ENCODE peak calls at places on chromosomes 4 and X, in eight cellular contexts. T is endothelial cell of umbilical vein, G is body of pancreas, U is IMR-90, I is ovary, M is lower leg skin, N is heart left ventricle, D is NB4. Z is an unnamed sample.

GRCh38 chrX:31706456-31706855 is 634.6 kb upstream of the FTHL17 start:
- DNase-seq in G (no peak), M (no peak), I (no peak), N (no peak), T (no peak), U (no peak), D (no peak), Z (no peak)

GRCh38 chr4:168717852-168718251 is 221.0 kb downstream of the PALLD start:
- DNase-seq in U (peak), T (no peak), G (no peak), I (no peak), D (no peak), N (peak), M (peak), Z (no peak)

GRCh38 chr4:23741586-23742240 is 148.1 kb downstream of the PPARGC1A start:
- DNase-seq in I (no peak), D (no peak), N (no peak), U (no peak), T (no peak), G (no peak), M (no peak), Z (no peak)

GRCh38 chr4:1452431-1453051 is 46.3 kb upstream of the NKX1-1 start:
- DNase-seq in G (no peak), T (no peak), I (no peak), M (no peak), D (no peak), U (no peak), N (no peak), Z (no peak)

GRCh38 chr4:25403699-25404098 is 26.6 kb downstream of the ANAPC4 start:
- DNase-seq in M (no peak), T (no peak), G (no peak), U (no peak), D (no peak), N (no peak), I (no peak), Z (no peak)

GRCh38 chrX:119654112-119654531 is 38.8 kb downstream of the SEPTIN6 start:
- DNase-seq in D (peak), T (no peak), U (peak), N (peak), I (peak), G (peak), M (no peak), Z (no peak)

GRCh38 chr4:185016946-185017797 is 1.1 kb upstream of the HELT start:
- DNase-seq in M (no peak), N (no peak), U (no peak), T (no peak), G (no peak), D (no peak), I (no peak), Z (no peak)

GRCh38 chrX:119045884-119046283 is 26.9 kb upstream of the CT47C1 start:
- DNase-seq in T (no peak), N (no peak), G (no peak), M (no peak), U (no peak), I (no peak), D (no peak), Z (no peak)

GRCh38 chr4:151228196-151229119 is 48.5 kb upstream of the PRSS48 start:
- DNase-seq in D (no peak), T (peak), G (no peak), M (no peak), I (no peak), N (no peak), U (peak), Z (no peak)

GRCh38 chrX:37802028-37802427 is 22.2 kb downstream of the CYBB start:
- DNase-seq in I (no peak), D (peak), U (no peak), T (no peak), N (no peak), M (no peak), G (no peak), Z (no peak)

GRCh38 chrX:71615954-71616353 is 2.4 kb downstream of the CXCR3 start:
- DNase-seq in I (no peak), D (no peak), T (no peak), U (no peak), M (no peak), G (no peak), N (no peak), Z (no peak)

GRCh38 chr4:82777857-82778525 is 20.6 kb downstream of the SCD5 start:
- DNase-seq in U (no peak), T (no peak), M (no peak), N (no peak), I (no peak), D (no peak), G (no peak), Z (no peak)

GRCh38 chr4:160523236-160523635 is 1420.4 kb downstream of the RAPGEF2 start:
- DNase-seq in N (no peak), T (no peak), M (no peak), U (no peak), I (no peak), D (no peak), G (no peak), Z (no peak)

GRCh38 chrX:110219920-110220319 is 98.0 kb downstream of the AMMECR1 start:
- DNase-seq in M (no peak), G (no peak), I (no peak), T (peak), D (no peak), U (peak), N (no peak), Z (no peak)

GRCh38 chr4:137267024-137267423 is 265.3 kb downstream of the PCDH18 start:
- DNase-seq in T (no peak), G (no peak), M (no peak), D (no peak), I (no peak), N (no peak), U (peak), Z (no peak)

GRCh38 chrX:45851434-45851991 is 650.8 kb upstream of the DIPK2B start:
- DNase-seq in N (no peak), G (peak), U (no peak), T (peak), M (peak), I (peak), D (peak), Z (no peak)

GRCh38 chrX:24117288-24117687 is 32.2 kb upstream of the ZFX start:
- DNase-seq in N (no peak), I (no peak), M (no peak), G (peak), T (peak), D (no peak), U (peak), Z (no peak)

GRCh38 chr4:41332666-41333065 is 75.9 kb downstream of the UCHL1 start:
- DNase-seq in I (no peak), G (no peak), M (no peak), U (no peak), D (no peak), N (no peak), T (no peak), Z (no peak)

GRCh38 chrX:135931644-135932487 is 38.4 kb downstream of the SAGE1 start:
- DNase-seq in I (no peak), U (peak), G (peak), M (no peak), D (peak), T (peak), N (no peak), Z (no peak)

GRCh38 chr4:25021206-25021605 is 9.5 kb downstream of the LGI2 start:
- DNase-seq in U (no peak), G (no peak), I (no peak), T (no peak), M (no peak), D (no peak), N (no peak), Z (no peak)

GRCh38 chr4:41256131-41256739 is 493 bp upstream of the UCHL1 start:
- DNase-seq in N (no peak), G (no peak), M (no peak), T (no peak), D (no peak), U (peak), I (no peak), Z (peak)

DNA sequence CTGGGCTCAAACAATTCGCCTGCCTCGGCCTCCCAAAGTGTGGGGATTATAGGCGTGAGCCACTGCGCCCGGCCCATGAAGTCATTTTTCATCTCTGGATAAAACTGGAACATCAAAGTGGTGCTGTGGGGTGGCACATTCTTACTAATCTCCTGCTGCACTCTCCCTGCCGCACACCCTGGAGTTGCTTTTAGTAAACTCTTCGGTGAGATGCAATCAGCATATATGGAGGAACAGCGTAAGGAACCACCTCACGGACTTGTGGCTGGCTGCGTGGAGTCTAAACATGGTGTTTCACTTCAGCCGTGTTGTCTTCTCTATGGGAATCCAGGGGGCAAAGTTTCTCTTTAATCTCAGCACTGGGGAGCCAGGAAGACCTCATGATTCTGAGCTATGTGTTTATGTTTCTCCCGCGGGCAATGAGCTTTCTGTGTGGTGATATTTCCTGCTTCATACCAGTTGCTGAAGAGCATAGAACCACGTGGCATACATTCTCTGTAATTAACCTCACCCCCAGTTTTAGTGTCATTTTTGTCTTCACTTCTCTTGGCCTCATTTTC is 2.1 kb upstream of the RHOH start:
- DNase-seq in T (peak), G (no peak), D (peak), N (no peak), M (no peak), U (peak), I (no peak), Z (no peak)
- TF ChIP-seq POLR2A in T (no peak), G (no peak), D (no peak), N (no peak), M (no peak), U (no peak), I (no peak), Z (no peak)

DNA sequence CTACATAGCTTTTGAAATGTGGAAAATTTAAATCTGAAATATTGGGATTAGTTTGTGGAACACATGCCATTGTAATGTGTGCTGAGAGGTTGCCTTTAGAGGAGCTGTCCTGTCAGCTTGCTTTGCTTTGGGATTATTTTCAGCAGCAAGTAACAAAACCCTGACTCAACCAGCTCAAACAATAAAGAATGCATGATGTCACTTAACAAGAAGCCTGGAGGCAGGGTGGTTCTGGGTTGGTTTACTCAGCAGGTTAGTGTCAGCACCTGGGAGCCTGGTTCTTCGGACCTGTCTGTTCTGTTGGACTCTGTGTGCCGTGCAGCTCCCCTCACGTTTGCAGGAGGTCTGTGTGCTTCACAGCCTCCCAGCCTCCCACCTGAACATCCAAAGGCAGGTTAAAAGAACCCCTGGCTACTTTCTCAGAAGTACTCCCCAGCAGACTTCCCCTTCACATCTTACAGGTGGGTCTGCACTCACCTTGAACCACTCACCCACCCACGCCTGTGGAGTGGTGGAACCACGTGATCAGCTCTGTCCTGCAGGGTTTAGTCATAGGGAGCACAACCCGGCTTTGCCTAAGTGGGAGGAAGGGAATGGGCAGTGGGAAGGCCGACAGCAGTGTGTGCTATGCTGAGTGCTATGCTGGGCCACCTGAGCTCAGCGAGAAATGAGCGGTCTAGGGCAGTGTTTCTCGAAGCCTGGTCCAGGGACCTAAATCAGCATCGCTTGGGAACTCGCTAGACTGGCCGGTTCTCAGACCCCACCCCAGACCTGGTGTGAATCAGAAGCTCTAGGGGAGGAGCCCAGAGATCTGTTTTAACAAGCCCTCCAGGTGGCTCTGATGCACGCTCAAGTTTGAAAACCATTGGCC is 20.4 kb downstream of the TMEM131L start:
- DNase-seq in T (peak), D (no peak), I (no peak), M (peak), N (peak), U (peak), G (peak), Z (peak)
- TF ChIP-seq POLR2A in T (no peak), D (no peak), I (no peak), M (no peak), N (no peak), U (no peak), G (no peak), Z (no peak)

GRCh38 chr4:78776729-78777555 is 792 bp downstream of the BMP2K start:
- DNase-seq in I (no peak), T (peak), D (peak), M (peak), G (peak), N (peak), U (peak), Z (peak)

GRCh38 chr4:78774395-78774794 is 1.8 kb upstream of the BMP2K start:
- DNase-seq in T (no peak), I (no peak), N (no peak), G (no peak), D (no peak), M (no peak), U (peak), Z (no peak)

GRCh38 chr4:78776031-78776728 is at the start of gene BMP2K:
- DNase-seq in I (peak), U (peak), M (peak), G (peak), D (peak), T (peak), N (peak), Z (peak)

GRCh38 chr4:78777556-78777900 is 1.4 kb downstream of the BMP2K start:
- DNase-seq in U (no peak), I (no peak), M (no peak), N (no peak), G (no peak), D (no peak), T (no peak), Z (no peak)

GRCh38 chr4:78775278-78776030 is 696 bp upstream of the BMP2K start:
- DNase-seq in N (peak), M (peak), T (peak), U (peak), I (peak), G (peak), D (peak), Z (peak)
- TF ChIP-seq POLR2A in N (peak), M (no peak), T (peak), U (no peak), I (peak), G (peak), D (peak), Z (no peak)

DNA sequence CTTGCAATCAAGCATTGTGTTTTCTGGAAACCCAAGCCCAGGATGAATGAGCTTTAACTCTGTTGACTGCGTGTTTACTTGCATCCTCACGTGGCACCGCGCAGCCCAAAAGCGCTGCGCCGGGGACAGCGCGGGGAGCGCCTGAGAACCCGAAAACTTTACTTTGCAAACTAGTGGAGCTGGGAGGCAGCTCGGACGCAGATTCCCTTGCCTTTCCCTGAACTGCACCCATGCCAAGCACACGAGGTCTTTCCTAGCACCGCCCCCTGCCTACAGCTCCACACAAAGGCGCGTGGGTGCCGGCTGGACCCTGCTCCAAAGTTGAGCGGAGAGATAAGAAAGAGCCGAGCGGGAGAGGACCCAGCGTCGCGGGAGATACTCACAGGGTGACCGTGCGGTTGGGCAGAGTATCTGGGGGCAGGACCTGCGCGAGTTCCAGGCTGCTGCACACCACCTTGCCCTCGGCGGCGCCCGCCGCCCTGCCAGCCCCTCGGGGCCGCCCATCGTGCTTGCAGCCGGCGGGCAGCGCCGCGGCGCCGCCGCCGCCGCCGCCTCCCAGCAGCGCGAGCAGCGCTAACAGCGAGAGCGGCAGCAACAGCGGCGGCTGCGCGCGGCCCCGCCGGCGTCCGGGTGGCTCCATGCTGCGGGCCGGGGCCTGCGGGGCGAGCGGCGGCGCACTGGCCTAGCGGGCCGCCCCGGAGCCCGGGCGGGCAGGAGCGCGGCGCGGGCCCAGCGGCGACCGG is 550 bp downstream of the ADGRA3 start:
- DNase-seq in D (peak), U (peak), I (peak), T (peak), N (peak), M (peak), G (peak), Z (peak)
- TF ChIP-seq POLR2A in D (no peak), U (peak), I (no peak), T (no peak), N (no peak), M (no peak), G (peak), Z (no peak)

GRCh38 chr4:87934157-87934704 is 41.3 kb upstream of the SPP1 start:
- DNase-seq in M (no peak), D (no peak), I (no peak), U (no peak), T (no peak), N (no peak), G (no peak), Z (no peak)

GRCh38 chr4:87930629-87931028 is 44.9 kb upstream of the SPP1 start:
- DNase-seq in D (no peak), N (no peak), I (no peak), M (no peak), U (no peak), T (no peak), G (no peak), Z (no peak)

GRCh38 chr4:87932718-87933136 is 42.8 kb upstream of the SPP1 start:
- DNase-seq in T (no peak), D (no peak), G (no peak), M (no peak), I (no peak), U (no peak), N (no peak), Z (no peak)

GRCh38 chr4:87933337-87933736 is 42.2 kb upstream of the SPP1 start:
- DNase-seq in T (no peak), I (no peak), G (no peak), D (no peak), U (no peak), M (no peak), N (no peak), Z (no peak)

GRCh38 chr4:87931932-87932331 is 43.6 kb upstream of the SPP1 start:
- DNase-seq in D (no peak), M (no peak), G (no peak), I (no peak), N (no peak), U (no peak), T (no peak), Z (no peak)
- TF ChIP-seq POLR2A in D (no peak), M (no peak), G (no peak), I (no peak), N (no peak), U (no peak), T (no peak), Z (no peak)

GRCh38 chrX:101417981-101418841 is 10.2 kb downstream of the HNRNPH2 start:
- DNase-seq in U (no peak), M (peak), D (peak), N (peak), T (peak), G (peak), I (peak), Z (no peak)
- TF ChIP-seq POLR2A in U (no peak), M (no peak), D (no peak), N (no peak), T (no peak), G (peak), I (no peak), Z (peak)

GRCh38 chrX:9464435-9465371 is at the start of gene TBL1X:
- DNase-seq in T (peak), M (peak), D (peak), U (peak), I (peak), N (peak), G (peak), Z (no peak)
- TF ChIP-seq POLR2A in T (no peak), M (no peak), D (no peak), U (no peak), I (no peak), N (peak), G (no peak), Z (no peak)

DNA sequence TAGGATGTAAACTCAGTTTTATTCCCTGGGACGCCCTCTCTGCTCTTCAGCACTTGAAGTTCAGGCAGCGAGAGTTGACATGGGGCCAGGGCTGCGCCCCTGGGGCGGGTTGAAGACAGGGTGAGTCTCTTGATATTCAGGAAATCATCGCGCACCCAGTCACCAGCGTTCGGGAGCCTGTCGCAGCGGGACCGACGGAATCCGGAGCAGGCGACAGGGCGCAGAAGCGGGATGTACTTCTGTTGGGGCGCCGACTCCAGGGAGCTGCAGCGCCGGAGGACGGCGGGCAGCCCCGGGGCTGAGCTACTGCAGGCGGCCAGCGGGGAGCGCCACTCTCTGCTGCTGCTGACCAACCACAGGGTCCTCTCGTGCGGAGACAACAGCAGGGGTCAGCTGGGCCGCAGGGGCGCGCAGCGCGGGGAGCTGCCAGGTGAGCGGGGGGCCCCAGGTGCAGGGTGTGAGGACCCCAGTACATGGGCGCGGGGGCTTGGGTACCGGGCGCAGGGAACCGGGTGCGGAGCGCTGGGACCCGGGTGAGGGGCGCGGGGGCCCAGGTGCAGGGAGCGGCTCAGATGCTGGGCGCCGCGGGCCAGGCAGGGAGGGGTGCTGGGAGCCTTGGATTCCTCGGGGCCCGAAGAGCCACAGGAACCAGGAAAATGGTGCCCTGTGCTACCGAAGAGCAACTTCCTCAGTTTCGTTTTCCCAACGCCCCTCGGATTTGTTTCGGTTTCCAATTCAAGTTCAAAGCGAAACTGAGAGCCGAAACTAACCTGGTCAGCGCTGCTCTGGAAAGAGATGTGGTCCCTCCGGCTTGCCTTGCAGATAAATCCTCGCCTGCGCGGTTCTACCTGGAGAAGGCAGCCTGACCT is at the start of gene HERC6:
- DNase-seq in T (peak), M (peak), U (peak), N (peak), G (peak), D (peak), I (peak), Z (peak)
- TF ChIP-seq POLR2A in T (no peak), M (no peak), U (no peak), N (no peak), G (peak), D (no peak), I (no peak), Z (peak)